ENCODE peak calls at places on chromosomes 5 and 9, in ten cellular contexts. One of them, this sample, is unnamed.
A peak's percentile ranks its signal among the peaks of the same experiment; 100 is the strongest.

GRCh38 chr9:15277400-15278137 is 29.4 kb downstream of the TTC39B start:
- DNase-seq in mammary epithelial cell: peak; percentile 22
- DNase-seq in fibroblast of lung: peak; percentile 22
- DNase-seq in stomach: no peak
- DNase-seq in PC-9: no peak
- DNase-seq in breast epithelium: no peak
- DNase-seq in GM23338: peak; percentile 59
- DNase-seq in lower lobe of right lung: no peak
- DNase-seq in transverse colon: no peak
- DNase-seq in adrenal gland: peak; percentile 61
- DNase-seq in this sample: no peak

GRCh38 chr9:136665111-136665703 is 2.5 kb downstream of the EGFL7 start:
- DNase-seq in breast epithelium: no peak
- DNase-seq in GM23338: peak; percentile 70
- DNase-seq in lower lobe of right lung: no peak
- DNase-seq in stomach: no peak
- DNase-seq in mammary epithelial cell: no peak
- DNase-seq in transverse colon: no peak
- DNase-seq in fibroblast of lung: peak; percentile 8
- DNase-seq in PC-9: no peak
- DNase-seq in adrenal gland: no peak
- DNase-seq in this sample: no peak

GRCh38 chr5:108579236-108579635 is 168.5 kb upstream of the FER start:
- DNase-seq in fibroblast of lung: no peak
- DNase-seq in PC-9: no peak
- DNase-seq in adrenal gland: no peak
- DNase-seq in breast epithelium: no peak
- DNase-seq in lower lobe of right lung: no peak
- DNase-seq in mammary epithelial cell: no peak
- DNase-seq in transverse colon: no peak
- DNase-seq in stomach: no peak
- DNase-seq in GM23338: peak; percentile 5
- DNase-seq in this sample: no peak

GRCh38 chr5:16033196-16033925 is 146.2 kb downstream of the MARCHF11 start:
- DNase-seq in PC-9: no peak
- DNase-seq in transverse colon: no peak
- DNase-seq in stomach: no peak
- DNase-seq in breast epithelium: no peak
- DNase-seq in GM23338: no peak
- DNase-seq in mammary epithelial cell: no peak
- DNase-seq in fibroblast of lung: no peak
- DNase-seq in adrenal gland: no peak
- DNase-seq in lower lobe of right lung: no peak
- DNase-seq in this sample: no peak

GRCh38 chr5:98599016-98599415 is 174.4 kb upstream of the RGMB start:
- DNase-seq in lower lobe of right lung: no peak
- DNase-seq in mammary epithelial cell: no peak
- DNase-seq in stomach: no peak
- DNase-seq in adrenal gland: no peak
- DNase-seq in transverse colon: no peak
- DNase-seq in breast epithelium: no peak
- DNase-seq in fibroblast of lung: no peak
- DNase-seq in PC-9: no peak
- DNase-seq in GM23338: no peak
- DNase-seq in this sample: no peak

GRCh38 chr5:117594165-117594564 is 1019.5 kb upstream of the SEMA6A start:
- DNase-seq in PC-9: no peak
- DNase-seq in GM23338: no peak
- DNase-seq in lower lobe of right lung: no peak
- DNase-seq in breast epithelium: no peak
- DNase-seq in fibroblast of lung: no peak
- DNase-seq in stomach: no peak
- DNase-seq in mammary epithelial cell: no peak
- DNase-seq in transverse colon: no peak
- DNase-seq in adrenal gland: no peak
- DNase-seq in this sample: no peak

GRCh38 chr5:116409591-116410296 is 164.9 kb downstream of the SEMA6A start:
- DNase-seq in breast epithelium: no peak
- DNase-seq in stomach: no peak
- DNase-seq in adrenal gland: no peak
- DNase-seq in PC-9: no peak
- DNase-seq in fibroblast of lung: no peak
- DNase-seq in mammary epithelial cell: no peak
- DNase-seq in lower lobe of right lung: no peak
- DNase-seq in transverse colon: no peak
- DNase-seq in GM23338: no peak
- DNase-seq in this sample: no peak

GRCh38 chr9:76729980-76730737 is 34.1 kb upstream of the PCA3 start:
- DNase-seq in mammary epithelial cell: no peak
- DNase-seq in transverse colon: no peak
- DNase-seq in PC-9: no peak
- DNase-seq in stomach: no peak
- DNase-seq in breast epithelium: no peak
- DNase-seq in fibroblast of lung: no peak
- DNase-seq in adrenal gland: no peak
- DNase-seq in lower lobe of right lung: no peak
- DNase-seq in GM23338: no peak
- DNase-seq in this sample: no peak

GRCh38 chr5:1523480-1523792 is 324 bp downstream of the LPCAT1 start:
- DNase-seq in adrenal gland: peak; percentile 38
- DNase-seq in lower lobe of right lung: peak; percentile 54
- DNase-seq in mammary epithelial cell: no peak
- DNase-seq in stomach: no peak
- DNase-seq in GM23338: no peak
- DNase-seq in breast epithelium: no peak
- DNase-seq in fibroblast of lung: no peak
- DNase-seq in transverse colon: peak; percentile 18
- DNase-seq in PC-9: no peak
- DNase-seq in this sample: no peak

GRCh38 chr9:111399772-111400563 is 69.9 kb upstream of the OR2K2 start:
- DNase-seq in transverse colon: peak; percentile 22
- DNase-seq in breast epithelium: no peak
- DNase-seq in GM23338: peak; percentile 81
- DNase-seq in adrenal gland: no peak
- DNase-seq in mammary epithelial cell: peak; percentile 56
- DNase-seq in lower lobe of right lung: no peak
- DNase-seq in PC-9: peak; percentile 52
- DNase-seq in stomach: peak; percentile 41
- DNase-seq in fibroblast of lung: no peak
- DNase-seq in this sample: peak; percentile 18

GRCh38 chr9:128323192-128323730 is 622 bp downstream of the COQ4 start:
- DNase-seq in transverse colon: no peak
- DNase-seq in lower lobe of right lung: no peak
- DNase-seq in adrenal gland: no peak
- DNase-seq in stomach: no peak
- DNase-seq in GM23338: no peak
- DNase-seq in mammary epithelial cell: no peak
- DNase-seq in breast epithelium: no peak
- DNase-seq in PC-9: no peak
- DNase-seq in fibroblast of lung: peak; percentile 44
- DNase-seq in this sample: no peak

GRCh38 chr9:11269036-11269435 is 656.2 kb upstream of the PTPRD start:
- DNase-seq in stomach: no peak
- DNase-seq in GM23338: peak; percentile 45
- DNase-seq in breast epithelium: no peak
- DNase-seq in lower lobe of right lung: no peak
- DNase-seq in transverse colon: no peak
- DNase-seq in fibroblast of lung: peak; percentile 0
- DNase-seq in PC-9: no peak
- DNase-seq in mammary epithelial cell: peak; percentile 1
- DNase-seq in adrenal gland: no peak
- DNase-seq in this sample: no peak

GRCh38 chr5:6302684-6303083 is 75.7 kb downstream of the MED10 start:
- DNase-seq in GM23338: peak; percentile 65
- DNase-seq in breast epithelium: no peak
- DNase-seq in lower lobe of right lung: no peak
- DNase-seq in stomach: no peak
- DNase-seq in adrenal gland: no peak
- DNase-seq in PC-9: no peak
- DNase-seq in fibroblast of lung: no peak
- DNase-seq in transverse colon: no peak
- DNase-seq in mammary epithelial cell: no peak
- DNase-seq in this sample: no peak

GRCh38 chr5:14451866-14452265 is 129.7 kb upstream of the OTULINL start:
- DNase-seq in fibroblast of lung: no peak
- DNase-seq in stomach: no peak
- DNase-seq in breast epithelium: no peak
- DNase-seq in mammary epithelial cell: no peak
- DNase-seq in adrenal gland: no peak
- DNase-seq in lower lobe of right lung: no peak
- DNase-seq in transverse colon: no peak
- DNase-seq in PC-9: no peak
- DNase-seq in GM23338: no peak
- DNase-seq in this sample: no peak

GRCh38 chr5:140806834-140807775 is at the start of gene PCDHA4:
- DNase-seq in PC-9: no peak
- DNase-seq in breast epithelium: no peak
- DNase-seq in lower lobe of right lung: no peak
- DNase-seq in stomach: no peak
- DNase-seq in GM23338: peak; percentile 88
- DNase-seq in mammary epithelial cell: peak; percentile 42
- DNase-seq in fibroblast of lung: no peak
- DNase-seq in transverse colon: peak; percentile 26
- DNase-seq in adrenal gland: no peak
- DNase-seq in this sample: no peak

GRCh38 chr5:174166231-174167079 is 120.9 kb downstream of the NSG2 start:
- DNase-seq in breast epithelium: no peak
- DNase-seq in adrenal gland: peak; percentile 38
- DNase-seq in stomach: no peak
- DNase-seq in lower lobe of right lung: no peak
- DNase-seq in PC-9: no peak
- DNase-seq in fibroblast of lung: no peak
- DNase-seq in GM23338: no peak
- DNase-seq in mammary epithelial cell: no peak
- DNase-seq in transverse colon: no peak
- DNase-seq in this sample: no peak

GRCh38 chr9:130117816-130118632 is 54.2 kb upstream of the NCS1 start:
- DNase-seq in transverse colon: no peak
- DNase-seq in adrenal gland: peak; percentile 78
- DNase-seq in stomach: no peak
- DNase-seq in PC-9: no peak
- DNase-seq in GM23338: no peak
- DNase-seq in breast epithelium: no peak
- DNase-seq in lower lobe of right lung: no peak
- DNase-seq in mammary epithelial cell: peak; percentile 38
- DNase-seq in fibroblast of lung: peak; percentile 72
- DNase-seq in this sample: no peak
- H3K27ac ChIP-seq in transverse colon: peak overlapping the region; percentile 84
- H3K27ac ChIP-seq in adrenal gland: peak overlapping the region; percentile 72
- H3K27ac ChIP-seq in stomach: peak overlapping the region; percentile 46
- H3K27ac ChIP-seq in PC-9: no peak overlapping the region
- H3K27ac ChIP-seq in GM23338: peak overlapping the region; percentile 85
- H3K27ac ChIP-seq in breast epithelium: no peak overlapping the region
- H3K27ac ChIP-seq in lower lobe of right lung: no peak overlapping the region
- H3K27ac ChIP-seq in mammary epithelial cell: no peak overlapping the region
- H3K27ac ChIP-seq in fibroblast of lung: peak overlapping the region; percentile 5
- H3K27ac ChIP-seq in this sample: no peak overlapping the region

GRCh38 chr5:132746592-132747063 is 598 bp upstream of the CCNI2 start:
- DNase-seq in transverse colon: peak; percentile 66
- DNase-seq in fibroblast of lung: no peak
- DNase-seq in GM23338: peak; percentile 91
- DNase-seq in stomach: peak; percentile 54
- DNase-seq in mammary epithelial cell: no peak
- DNase-seq in breast epithelium: no peak
- DNase-seq in lower lobe of right lung: no peak
- DNase-seq in adrenal gland: peak; percentile 68
- DNase-seq in PC-9: no peak
- DNase-seq in this sample: no peak
- TF ChIP-seq CTCF in transverse colon: peak; percentile 34
- TF ChIP-seq CTCF in fibroblast of lung: peak; percentile 40
- TF ChIP-seq CTCF in GM23338: peak; percentile 92
- TF ChIP-seq CTCF in stomach: no peak
- TF ChIP-seq CTCF in mammary epithelial cell: peak; percentile 17
- TF ChIP-seq CTCF in breast epithelium: no peak
- TF ChIP-seq CTCF in lower lobe of right lung: no peak
- TF ChIP-seq CTCF in adrenal gland: no peak
- TF ChIP-seq CTCF in PC-9: peak; percentile 41
- TF ChIP-seq CTCF in this sample: no peak

DNA sequence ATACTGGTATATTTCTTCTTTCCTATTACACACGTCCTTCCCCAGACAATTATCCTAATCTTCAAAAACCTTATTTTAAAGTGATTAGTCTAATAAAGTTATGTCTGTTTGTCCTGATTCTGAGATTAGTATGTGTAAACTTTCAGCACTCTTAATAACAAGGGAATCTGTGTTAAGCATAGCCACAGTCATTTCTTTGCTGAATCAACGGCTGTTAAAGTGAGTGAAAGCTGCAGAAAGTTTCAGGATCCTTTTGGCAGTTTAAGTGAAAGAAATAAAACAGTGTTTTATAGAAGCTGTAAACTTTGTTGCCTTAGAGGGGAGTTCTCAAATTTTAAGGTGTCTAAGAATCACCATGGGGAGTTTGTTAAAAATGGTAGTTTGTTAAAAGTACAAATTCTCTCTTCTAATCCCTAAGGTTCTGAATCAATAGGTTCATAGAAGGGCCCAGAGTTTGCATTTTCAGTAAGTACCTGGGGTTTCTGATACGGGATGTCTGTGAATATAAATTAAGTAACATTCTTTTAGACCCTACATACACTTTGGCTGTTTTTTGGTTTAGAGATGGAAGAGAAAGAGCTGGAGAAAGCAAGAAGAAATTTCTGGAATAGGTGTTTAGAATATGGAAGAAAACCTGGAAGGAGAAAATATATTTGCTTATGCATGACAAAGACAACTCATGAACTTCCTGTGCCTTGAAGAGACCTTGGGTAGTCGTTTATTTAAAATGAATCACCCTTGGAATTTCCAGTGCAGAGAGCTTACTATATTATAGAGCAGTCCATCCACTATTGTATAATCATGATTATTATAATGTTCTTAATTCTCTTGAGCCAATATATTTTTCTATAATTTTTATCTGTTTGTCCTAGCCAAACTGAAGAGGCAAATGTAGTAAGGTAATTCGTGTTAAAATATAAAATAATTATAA is 45.7 kb downstream of the SCAMP1 start:
- DNase-seq in stomach: no peak
- DNase-seq in transverse colon: no peak
- DNase-seq in GM23338: no peak
- DNase-seq in mammary epithelial cell: peak; percentile 66
- DNase-seq in breast epithelium: no peak
- DNase-seq in adrenal gland: no peak
- DNase-seq in PC-9: no peak
- DNase-seq in lower lobe of right lung: no peak
- DNase-seq in fibroblast of lung: peak; percentile 74
- DNase-seq in this sample: no peak
- H3K4me1 ChIP-seq in stomach: peaks cover 23% of the 10 kb centered on the region
- H3K4me1 ChIP-seq in transverse colon: peaks cover 20% of the 10 kb centered on the region
- H3K4me1 ChIP-seq in GM23338: peaks cover 16% of the 10 kb centered on the region
- H3K4me1 ChIP-seq in mammary epithelial cell: peaks cover 14% of the 10 kb centered on the region
- H3K4me1 ChIP-seq in breast epithelium: no peaks in the 10 kb centered on the region
- H3K4me1 ChIP-seq in adrenal gland: peaks cover 14% of the 10 kb centered on the region
- H3K4me1 ChIP-seq in PC-9: peaks cover 5% of the 10 kb centered on the region
- H3K4me1 ChIP-seq in lower lobe of right lung: peaks cover 16% of the 10 kb centered on the region
- H3K4me1 ChIP-seq in fibroblast of lung: peaks cover 2% of the 10 kb centered on the region
- H3K4me1 ChIP-seq in this sample: no peaks in the 10 kb centered on the region

DNA sequence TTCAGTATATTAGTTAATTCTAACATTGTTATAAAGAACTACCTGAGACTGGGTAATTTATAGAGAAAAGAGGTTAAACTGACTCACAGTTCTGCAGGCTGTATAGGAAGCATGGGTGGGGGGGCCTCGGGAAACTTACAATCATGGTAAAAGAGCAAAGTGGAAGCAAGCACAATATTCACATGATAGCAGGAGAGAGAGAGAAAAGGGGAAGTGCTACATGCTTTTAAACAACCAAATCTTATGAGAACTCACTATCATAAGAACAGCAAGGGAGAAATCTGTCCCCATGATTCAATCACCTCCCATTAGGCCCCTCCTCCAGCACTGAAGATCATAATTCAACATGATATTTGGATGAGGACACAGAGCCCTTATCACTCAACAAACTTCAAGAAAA is 324.9 kb downstream of the ZNF608 start:
- DNase-seq in GM23338: no peak
- DNase-seq in transverse colon: no peak
- DNase-seq in lower lobe of right lung: no peak
- DNase-seq in PC-9: no peak
- DNase-seq in stomach: no peak
- DNase-seq in adrenal gland: no peak
- DNase-seq in mammary epithelial cell: no peak
- DNase-seq in breast epithelium: no peak
- DNase-seq in fibroblast of lung: no peak
- DNase-seq in this sample: no peak
- H3K27ac ChIP-seq in GM23338: no peak overlapping the region
- H3K27ac ChIP-seq in transverse colon: no peak overlapping the region
- H3K27ac ChIP-seq in lower lobe of right lung: no peak overlapping the region
- H3K27ac ChIP-seq in PC-9: no peak overlapping the region
- H3K27ac ChIP-seq in stomach: no peak overlapping the region
- H3K27ac ChIP-seq in adrenal gland: no peak overlapping the region
- H3K27ac ChIP-seq in mammary epithelial cell: no peak overlapping the region
- H3K27ac ChIP-seq in breast epithelium: no peak overlapping the region
- H3K27ac ChIP-seq in fibroblast of lung: no peak overlapping the region
- H3K27ac ChIP-seq in this sample: no peak overlapping the region